ENCODE peak calls at places on chromosome 22, in four cellular contexts. V is suprapubic skin, K is endothelial cell of umbilical vein, R is heart left ventricle. F is an unnamed sample. For H3K9me3 and H3K4me1, the result is how much of the 10 kb centered on the place peaks cover.

GRCh38 chr22:29727248-29727551 is 7.4 kb downstream of the CABP7 start:
- DNase-seq in V (no peak), K (peak), R (no peak), F (no peak)

GRCh38 chr22:45212992-45213751 is 27.5 kb downstream of the KIAA0930 start:
- DNase-seq in V (no peak), K (no peak), R (no peak), F (no peak)

GRCh38 chr22:29443452-29443851 is 5.1 kb downstream of the RFPL1 start:
- DNase-seq in V (no peak), K (no peak), R (no peak), F (no peak)

GRCh38 chr22:24357547-24357946 is 69.9 kb upstream of the ADORA2A start:
- DNase-seq in V (no peak), K (no peak), R (no peak), F (no peak)

GRCh38 chr22:30861131-30861530 is 107.4 kb downstream of the MORC2 start:
- DNase-seq in V (no peak), K (no peak), R (no peak), F (no peak)

GRCh38 chr22:21937041-21937820 is 15.4 kb downstream of the PPM1F start:
- DNase-seq in V (no peak), K (no peak), R (no peak), F (no peak)

GRCh38 chr22:35258144-35258988 is 1.1 kb downstream of the HMGXB4 start:
- DNase-seq in V (no peak), K (peak), R (no peak), F (no peak)

GRCh38 chr22:25183959-25184619 is 15.6 kb upstream of the CRYBB3 start:
- DNase-seq in V (no peak), K (no peak), R (no peak), F (no peak)

GRCh38 chr22:47551438-47551788 is 789.0 kb downstream of the TBC1D22A start:
- DNase-seq in V (peak), K (no peak), R (no peak), F (no peak)

GRCh38 chr22:47552024-47552423 is 789.6 kb downstream of the TBC1D22A start:
- DNase-seq in V (peak), K (no peak), R (no peak), F (no peak)

GRCh38 chr22:47552541-47553205 is 790.2 kb downstream of the TBC1D22A start:
- DNase-seq in V (peak), K (no peak), R (no peak), F (no peak)

GRCh38 chr22:47550524-47551437 is 788.3 kb downstream of the TBC1D22A start:
- DNase-seq in V (peak), K (no peak), R (no peak), F (no peak)

DNA sequence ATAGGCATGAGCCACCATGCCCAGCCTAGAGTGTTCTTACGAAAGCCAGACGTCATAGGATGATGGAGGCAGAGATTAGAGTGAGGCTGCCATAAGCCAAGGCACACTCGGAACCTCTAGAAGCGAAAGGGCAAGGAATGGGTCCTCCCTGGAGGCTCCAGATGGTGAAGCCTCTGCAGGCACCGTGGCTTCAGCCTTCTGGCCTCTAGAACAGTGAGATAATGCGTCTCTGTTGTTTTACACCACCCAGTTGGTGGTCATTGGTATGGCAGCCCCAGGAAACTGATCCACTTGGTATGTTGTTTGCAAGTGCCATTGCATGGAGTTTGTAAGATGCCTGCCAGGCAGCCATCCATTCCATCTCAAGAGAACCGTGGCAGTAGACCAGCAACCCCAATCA is 791.0 kb downstream of the TBC1D22A start:
- DNase-seq in V (no peak), K (no peak), R (no peak), F (no peak)
- H3K9me3 ChIP-seq in V (under half), K (under half), R (under half), F (under half)

GRCh38 chr22:43387815-43388214 is 24.0 kb upstream of the MPPED1 start:
- DNase-seq in V (no peak), K (no peak), R (no peak), F (no peak)
- TF ChIP-seq CTCF in V (no peak), K (no peak), R (no peak), F (no peak)

DNA sequence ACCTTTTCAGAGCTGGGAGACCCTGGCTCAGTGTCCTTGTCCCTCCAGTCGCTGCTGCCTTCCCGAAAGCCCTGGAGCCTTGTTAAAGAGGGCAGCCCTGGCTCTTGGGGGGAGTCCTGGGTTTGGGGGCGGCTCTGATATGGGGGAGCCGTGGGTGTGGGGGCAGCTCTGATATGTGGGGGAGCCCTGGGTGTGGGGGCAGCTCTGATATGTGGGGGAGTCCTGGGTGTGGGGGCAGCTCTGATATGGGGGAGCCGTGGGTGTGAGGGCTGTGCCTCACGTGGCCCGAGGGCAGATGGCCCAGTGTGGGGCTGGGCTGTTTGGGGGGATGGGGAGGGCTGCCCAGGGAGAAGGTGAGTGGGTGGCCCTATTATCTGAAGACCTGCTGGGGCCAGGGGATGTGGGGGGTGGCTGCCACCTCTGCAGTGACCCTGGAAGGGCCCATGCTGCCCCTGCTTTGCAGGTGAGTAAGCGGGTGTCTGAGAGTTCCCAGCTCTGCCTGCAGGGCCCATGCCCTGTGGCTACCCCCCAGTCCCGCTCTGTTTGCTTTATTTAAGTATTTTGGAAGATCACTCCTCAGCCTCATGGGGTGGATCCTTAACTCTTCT is 30.9 kb upstream of the GRAMD4 start:
- DNase-seq in V (no peak), K (no peak), R (peak), F (no peak)
- H3K4me1 ChIP-seq in V (half or more), K (under half), R (half or more), F (under half)

DNA sequence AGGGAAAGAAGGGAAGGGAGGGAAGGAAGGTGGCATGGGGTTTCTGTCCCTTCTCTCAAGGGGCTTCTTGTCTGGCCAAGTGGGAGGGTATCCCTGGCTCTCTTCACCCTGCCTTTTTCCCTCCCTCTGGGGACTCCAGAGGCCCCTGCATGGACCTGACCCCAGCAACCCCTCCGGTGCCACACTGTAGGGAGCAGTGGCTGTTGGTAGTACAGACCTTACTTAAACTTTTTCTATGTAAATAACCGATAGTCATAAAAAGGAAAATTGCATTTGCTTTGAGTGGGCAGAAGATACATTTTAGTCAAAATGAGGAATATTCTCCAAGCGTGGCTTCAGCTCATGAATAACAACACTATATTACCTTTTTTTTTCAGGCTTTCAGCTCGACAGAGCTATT is 1384.0 kb downstream of the BRD1 start:
- DNase-seq in V (no peak), K (no peak), R (peak), F (no peak)
- H3K9me3 ChIP-seq in V (under half), K (under half), R (under half), F (under half)

GRCh38 chr22:20546541-20546950 is 39.1 kb downstream of the MED15 start:
- DNase-seq in V (no peak), K (no peak), R (no peak), F (no peak)

GRCh38 chr22:20542736-20543135 is 35.3 kb downstream of the MED15 start:
- DNase-seq in V (no peak), K (no peak), R (no peak), F (no peak)

GRCh38 chr22:20537983-20538382 is 30.6 kb downstream of the MED15 start:
- DNase-seq in V (no peak), K (no peak), R (peak), F (no peak)

GRCh38 chr22:20545681-20546521 is 38.5 kb downstream of the MED15 start:
- DNase-seq in V (no peak), K (no peak), R (no peak), F (no peak)

DNA sequence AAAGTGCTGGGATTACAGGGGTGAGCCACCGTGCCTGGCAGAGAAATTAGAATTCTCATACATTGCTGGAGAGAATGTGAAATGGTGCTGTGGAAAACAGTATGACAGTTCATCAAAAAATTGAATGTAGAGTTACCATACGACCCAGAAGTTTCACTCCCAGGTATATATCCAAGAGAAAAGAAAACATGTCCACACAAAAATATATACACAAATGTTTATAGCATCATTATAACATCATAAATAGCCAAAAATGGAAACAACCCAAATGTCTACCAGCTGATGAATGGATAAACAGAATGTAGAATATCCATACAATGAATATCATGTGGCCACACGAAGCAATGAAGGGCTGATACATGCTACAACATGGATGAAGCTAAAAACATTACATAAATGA is 34.6 kb downstream of the MED15 start:
- DNase-seq in V (no peak), K (no peak), R (no peak), F (no peak)
- TF ChIP-seq CTCF in V (no peak), K (no peak), R (no peak), F (no peak)

DNA sequence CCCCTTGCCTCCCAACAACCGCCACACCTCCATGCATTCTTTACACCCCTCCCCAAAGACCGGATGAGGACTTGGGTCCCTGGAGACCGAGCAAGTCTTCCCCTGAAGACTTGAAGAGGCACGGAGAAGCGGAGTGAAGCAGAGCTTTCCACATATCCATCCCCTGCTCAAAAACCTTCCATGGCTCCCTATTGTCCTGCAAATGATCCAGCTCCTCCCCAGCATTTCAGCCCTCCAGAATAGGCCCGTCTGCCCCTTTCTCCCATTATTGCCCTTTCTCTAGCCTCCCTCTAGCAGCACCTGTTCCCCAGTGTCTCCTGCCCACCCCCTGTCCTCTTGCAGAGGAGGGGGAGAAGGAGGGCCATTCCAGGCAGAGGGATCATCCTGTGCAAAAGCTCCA is 59.8 kb downstream of the CYTH4 start:
- DNase-seq in V (no peak), K (no peak), R (no peak), F (no peak)
- H3K4me1 ChIP-seq in V (under half), K (under half), R (under half), F (under half)